ENCODE peak calls at places on chromosomes 4 and X, in six cellular contexts. B is IMR-90, N is tibial nerve, O is uterus, Q is K562, X is prostate gland. H is an unnamed sample. For H3K4me1, the result is how much of the 10 kb centered on the place peaks cover.

GRCh38 chr4:117134386-117134785 is 49.0 kb upstream of the TRAM1L1 start:
- DNase-seq in B (peak), N (no peak), O (no peak), Q (no peak), X (no peak), H (no peak)

GRCh38 chr4:125728568-125728967 is 413.8 kb downstream of the FAT4 start:
- DNase-seq in B (peak), N (no peak), O (no peak), Q (no peak), X (no peak), H (no peak)

GRCh38 chr4:11497212-11497806 is 68.6 kb upstream of the HS3ST1 start:
- DNase-seq in B (no peak), N (no peak), O (no peak), Q (no peak), X (no peak), H (no peak)

GRCh38 chr4:86818211-86818610 is 31.0 kb downstream of the SLC10A6 start:
- DNase-seq in B (peak), N (no peak), O (no peak), Q (no peak), X (no peak), H (no peak)

GRCh38 chr4:1872918-1873269 is 1.7 kb downstream of the NSD2 start:
- DNase-seq in B (peak), N (no peak), O (no peak), Q (no peak), X (no peak), H (no peak)

GRCh38 chrX:108396188-108396885 is 41.9 kb downstream of the COL4A6 start:
- DNase-seq in B (peak), N (no peak), O (no peak), Q (no peak), X (peak), H (no peak)

GRCh38 chrX:50536955-50537354 is 66.3 kb upstream of the DGKK start:
- DNase-seq in B (no peak), N (no peak), O (no peak), Q (no peak), X (no peak), H (no peak)

GRCh38 chr4:176193898-176194297 is 1.5 kb downstream of the SPATA4 start:
- DNase-seq in B (peak), N (no peak), O (no peak), Q (no peak), X (no peak), H (no peak)

GRCh38 chr4:24042094-24042493 is 152.2 kb upstream of the PPARGC1A start:
- DNase-seq in B (peak), N (no peak), O (no peak), Q (no peak), X (no peak), H (no peak)

GRCh38 chrX:34848281-34848680 is 94.3 kb upstream of the FAM47B start:
- DNase-seq in B (peak), N (no peak), O (no peak), Q (no peak), X (no peak), H (no peak)

GRCh38 chrX:133640161-133641015 is 225.1 kb upstream of the GPC4 start:
- DNase-seq in B (no peak), N (no peak), O (no peak), Q (no peak), X (no peak), H (no peak)

GRCh38 chr4:186557486-186557885 is 2.1 kb upstream of the MTNR1A start:
- DNase-seq in B (peak), N (no peak), O (no peak), Q (no peak), X (no peak), H (no peak)

GRCh38 chrX:107483976-107484726 is 34.7 kb downstream of the FRMPD3 start:
- DNase-seq in B (no peak), N (no peak), O (peak), Q (peak), X (no peak), H (no peak)

GRCh38 chrX:15855562-15856256 is 1.1 kb upstream of the AP1S2 start:
- DNase-seq in B (no peak), N (no peak), O (no peak), Q (no peak), X (no peak), H (no peak)

GRCh38 chr4:39032218-39033085 is at the start of gene TMEM156:
- DNase-seq in B (peak), N (no peak), O (no peak), Q (peak), X (no peak), H (no peak)

GRCh38 chr4:40493160-40493559 is 136.5 kb downstream of the RBM47 start:
- DNase-seq in B (no peak), N (no peak), O (no peak), Q (no peak), X (no peak), H (no peak)

GRCh38 chr4:25234390-25235367 is 846 bp downstream of the PI4K2B start:
- DNase-seq in B (peak), N (peak), O (peak), Q (peak), X (peak), H (peak)

GRCh38 chr4:105164548-105164947 is 17.9 kb downstream of the TET2 start:
- DNase-seq in B (no peak), N (no peak), O (no peak), Q (no peak), X (no peak), H (no peak)

GRCh38 chr4:141435446-141436225 is 200.7 kb upstream of the IL15 start:
- DNase-seq in B (no peak), N (no peak), O (no peak), Q (no peak), X (no peak), H (no peak)

GRCh38 chrX:39238017-39238416 is 436.8 kb downstream of the MID1IP1 start:
- DNase-seq in B (no peak), N (no peak), O (no peak), Q (no peak), X (no peak), H (no peak)

GRCh38 chr4:158865520-158866177 is 96.8 kb downstream of the FNIP2 start:
- DNase-seq in B (no peak), N (no peak), O (no peak), Q (no peak), X (no peak), H (no peak)

GRCh38 chrX:152259150-152259549 is 120.8 kb upstream of the MAGEA10 start:
- DNase-seq in B (no peak), N (no peak), O (no peak), Q (no peak), X (no peak), H (no peak)

GRCh38 chr4:51831133-51831532 is 11.8 kb upstream of the DCUN1D4 start:
- DNase-seq in B (peak), N (peak), O (peak), Q (peak), X (peak), H (peak)

GRCh38 chrX:134718329-134719317 is 60.4 kb upstream of the PLAC1 start:
- DNase-seq in B (peak), N (peak), O (peak), Q (peak), X (peak), H (peak)

DNA sequence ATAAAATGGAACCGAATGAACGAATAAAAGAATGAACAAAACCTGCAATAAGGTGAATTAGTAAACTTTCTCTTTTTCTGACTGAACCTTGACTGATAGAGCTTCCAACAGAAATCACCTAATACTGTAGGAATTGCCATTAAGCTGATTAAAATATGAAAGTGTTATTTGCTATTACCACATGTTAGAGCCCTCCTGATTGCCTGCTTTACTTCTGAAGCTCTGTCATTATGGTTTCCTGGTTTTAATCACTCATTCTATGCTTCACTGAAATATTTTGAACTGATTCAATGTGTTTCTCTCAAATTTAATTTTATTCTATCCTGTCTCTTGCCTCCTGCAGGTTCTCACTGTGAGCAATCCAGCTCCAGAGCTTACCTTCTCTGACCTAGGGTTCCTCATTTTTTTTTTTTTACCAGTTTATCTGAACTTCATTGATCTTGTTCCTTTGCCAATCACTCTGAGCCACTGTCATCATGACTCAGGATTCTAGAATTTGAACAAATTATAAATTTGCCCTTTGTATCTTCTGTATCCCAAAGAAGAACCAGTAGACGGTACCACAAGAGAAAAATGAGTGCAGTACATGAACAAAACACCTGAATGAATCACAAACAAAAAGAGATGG is 48.1 kb upstream of the UGT2B15 start:
- DNase-seq in B (no peak), N (no peak), O (no peak), Q (no peak), X (no peak), H (no peak)
- TF ChIP-seq POLR2A in B (no peak), N (no peak), O (no peak), Q (no peak), X (no peak), H (no peak)

DNA sequence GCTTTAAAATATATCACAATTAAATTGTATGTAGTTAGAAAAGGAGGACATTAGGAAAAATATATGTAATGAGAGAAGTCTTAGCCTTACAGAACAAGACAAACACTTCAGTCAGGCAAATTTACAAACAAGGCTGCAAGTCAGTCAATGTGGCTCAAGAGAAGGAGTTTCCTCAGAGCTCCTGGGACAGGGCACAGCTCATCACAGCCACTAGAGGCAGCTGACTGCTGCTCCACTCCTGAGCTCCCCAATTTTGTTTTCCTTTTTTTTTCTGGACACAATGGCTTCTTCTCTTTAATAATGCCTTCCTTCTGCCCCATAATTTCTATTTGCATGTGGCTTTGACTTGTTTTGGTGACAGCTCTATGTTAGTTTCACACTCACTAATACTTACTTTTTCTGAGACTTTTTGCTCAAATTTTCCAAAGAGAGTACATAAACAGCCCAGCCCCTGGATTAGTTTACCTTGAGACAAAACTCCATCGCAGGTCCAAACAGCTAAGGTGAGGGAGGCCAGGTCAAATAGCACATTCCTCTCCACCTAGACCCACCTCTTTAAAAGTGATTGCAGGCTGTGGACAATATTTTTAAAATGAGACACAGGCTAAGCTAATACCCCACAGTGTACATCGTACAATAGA is 850.4 kb upstream of the FRG1 start:
- DNase-seq in B (peak), N (no peak), O (no peak), Q (no peak), X (no peak), H (no peak)
- TF ChIP-seq CTCF in B (peak), N (no peak), O (no peak), Q (no peak), X (peak), H (no peak)

GRCh38 chr4:26807330-26807729 is 53.3 kb upstream of the STIM2 start:
- DNase-seq in B (no peak), N (no peak), O (no peak), Q (no peak), X (no peak), H (no peak)
- H3K4me1 ChIP-seq in B (under half), N (under half), O (under half), Q (under half), X (under half), H (under half)

GRCh38 chrX:49220100-49220499 is 13.0 kb downstream of the CACNA1F start:
- DNase-seq in B (no peak), N (no peak), O (no peak), Q (no peak), X (no peak), H (no peak)
- TF ChIP-seq POLR2A in B (no peak), N (no peak), O (no peak), Q (no peak), X (no peak), H (no peak)

GRCh38 chrX:69155786-69156520 is 9.3 kb downstream of the PJA1 start:
- DNase-seq in B (no peak), N (no peak), O (no peak), Q (no peak), X (no peak), H (no peak)

GRCh38 chrX:69161371-69161770 is 3.9 kb downstream of the PJA1 start:
- DNase-seq in B (no peak), N (no peak), O (no peak), Q (no peak), X (no peak), H (no peak)

GRCh38 chrX:69161786-69162349 is 3.4 kb downstream of the PJA1 start:
- DNase-seq in B (no peak), N (no peak), O (no peak), Q (no peak), X (no peak), H (no peak)

GRCh38 chrX:69156638-69157037 is 8.6 kb downstream of the PJA1 start:
- DNase-seq in B (no peak), N (no peak), O (no peak), Q (no peak), X (no peak), H (no peak)

DNA sequence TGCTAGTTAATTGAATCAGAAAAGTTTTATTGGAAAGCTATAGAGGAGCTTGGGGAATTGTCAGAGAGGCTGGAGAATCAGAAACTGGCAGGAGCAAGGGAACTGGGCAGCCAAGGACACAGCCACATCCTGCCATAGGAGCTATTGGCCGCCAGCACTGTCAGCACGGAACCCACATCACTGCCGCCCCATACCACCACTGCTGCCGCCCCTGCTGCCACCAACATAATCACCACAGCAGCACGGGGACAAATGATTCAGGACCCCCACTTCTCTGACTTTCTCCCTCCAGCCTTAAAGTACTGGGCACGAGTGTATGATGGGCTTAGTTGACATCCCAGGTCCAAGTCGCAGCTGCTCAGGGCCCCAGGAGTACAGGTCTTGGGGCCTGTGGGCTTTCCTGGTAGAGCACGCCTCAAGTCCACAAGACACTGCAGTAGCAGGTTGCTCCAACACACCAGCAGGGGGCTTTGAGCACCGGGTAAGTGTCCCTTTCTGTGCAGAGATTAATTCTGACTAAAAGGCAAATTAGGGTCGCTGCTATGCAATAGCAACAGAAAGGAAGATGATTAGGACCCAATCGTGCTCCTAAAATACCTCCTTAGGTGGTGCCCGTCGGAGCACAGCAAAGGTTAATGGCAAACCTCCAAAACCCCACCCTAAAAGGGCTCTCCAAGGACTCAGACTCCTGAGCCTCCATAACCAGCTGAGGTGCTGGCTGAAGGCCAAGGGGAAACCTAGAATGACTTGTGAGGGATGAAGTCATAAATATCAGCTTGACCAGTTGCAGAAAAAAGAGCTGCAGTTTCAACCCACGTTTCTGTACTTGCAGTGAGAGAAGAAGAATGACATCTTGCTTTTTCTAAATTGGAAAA is 6.8 kb downstream of the PJA1 start:
- DNase-seq in B (peak), N (peak), O (peak), Q (peak), X (peak), H (peak)
- TF ChIP-seq CTCF in B (peak), N (peak), O (peak), Q (peak), X (peak), H (peak)

GRCh38 chrX:19789376-19789775 is 98.0 kb downstream of the SH3KBP1 start:
- DNase-seq in B (no peak), N (no peak), O (no peak), Q (no peak), X (no peak), H (no peak)
- H3K4me1 ChIP-seq in B (under half), N (under half), O (under half), Q (under half), X (under half), H (under half)

GRCh38 chr4:139454111-139454600 is at the start of gene RAB33B:
- DNase-seq in B (peak), N (peak), O (no peak), Q (no peak), X (no peak), H (no peak)
- TF ChIP-seq POLR2A in B (no peak), N (peak), O (peak), Q (no peak), X (peak), H (peak)

GRCh38 chr4:107037188-107037587 is 1.1 kb upstream of the DKK2 start:
- DNase-seq in B (peak), N (peak), O (no peak), Q (no peak), X (peak), H (peak)
- TF ChIP-seq CTCF in B (peak), N (peak), O (no peak), Q (no peak), X (no peak), H (no peak)

GRCh38 chr4:107994894-107995293 is 5.2 kb downstream of the HADH start:
- DNase-seq in B (no peak), N (no peak), O (no peak), Q (peak), X (no peak), H (no peak)
- H3K4me1 ChIP-seq in B (under half), N (under half), O (under half), Q (under half), X (under half), H (half or more)